ENCODE peak calls at places on chromosomes 3 and 15, in five cellular contexts. H, D, U, P and C are unnamed samples.

GRCh38 chr3:85737846-85738245 is 779.1 kb downstream of the CADM2 start:
- DNase-seq in H (no peak), D (no peak), U (no peak), P (no peak), C (no peak)

GRCh38 chr15:25327671-25328070 is 111.2 kb downstream of the UBE3A start:
- DNase-seq in U (no peak), D (no peak), H (no peak), P (no peak), C (no peak)

GRCh38 chr3:33392703-33393125 is 47.5 kb downstream of the UBP1 start:
- DNase-seq in P (peak; percentile 53), H (peak; percentile 97), D (peak; percentile 10), U (no peak), C (no peak)

GRCh38 chr3:45580142-45580541 is 14.4 kb upstream of the LIMD1 start:
- DNase-seq in H (no peak), P (no peak), U (no peak), D (no peak), C (no peak)

GRCh38 chr3:46344476-46344875 is 9.4 kb upstream of the CCR2 start:
- DNase-seq in D (no peak), U (no peak), H (no peak), P (no peak), C (no peak)

GRCh38 chr15:58908550-58909309 is 24.7 kb downstream of the SLTM start:
- DNase-seq in H (no peak), D (no peak), U (no peak), P (no peak), C (no peak)

GRCh38 chr15:91882858-91883586 is 29.5 kb downstream of the SLCO3A1 start:
- DNase-seq in D (no peak), P (no peak), U (no peak), H (no peak), C (no peak)

GRCh38 chr3:171295502-171296373 is 164.5 kb downstream of the TNIK start:
- DNase-seq in P (no peak), D (no peak), H (no peak), U (no peak), C (no peak)

GRCh38 chr15:33016405-33017024 is 178.0 kb downstream of the FMN1 start:
- DNase-seq in P (no peak), D (no peak), H (no peak), U (no peak), C (no peak)

GRCh38 chr3:133097214-133097613 is 59.0 kb downstream of the TMEM108 start:
- DNase-seq in H (no peak), U (no peak), D (no peak), P (no peak), C (no peak)

GRCh38 chr3:43759297-43759782 is 68.6 kb downstream of the ABHD5 start:
- DNase-seq in D (no peak), P (no peak), U (no peak), H (peak; percentile 88), C (no peak)

GRCh38 chr3:117016359-117016758 is 306.8 kb downstream of the TUSC7 start:
- DNase-seq in P (no peak), H (no peak), U (no peak), D (no peak), C (no peak)

GRCh38 chr3:89266074-89266473 is 158.7 kb downstream of the EPHA3 start:
- DNase-seq in P (no peak), H (no peak), U (no peak), D (no peak), C (no peak)

GRCh38 chr3:143166376-143166775 is 46.8 kb downstream of the CHST2 start:
- DNase-seq in U (no peak), P (no peak), D (no peak), H (no peak), C (no peak)

GRCh38 chr15:42010434-42010833 is 10.4 kb downstream of the PLA2G4E start:
- DNase-seq in U (no peak), P (peak; percentile 13), D (no peak), H (peak; percentile 12), C (no peak)

GRCh38 chr3:36965440-36965839 is 20.6 kb upstream of the TRANK1 start:
- DNase-seq in D (no peak), P (no peak), H (no peak), U (no peak), C (no peak)

GRCh38 chr3:159025733-159026132 is 223.9 kb downstream of the MFSD1 start:
- DNase-seq in D (no peak), P (no peak), H (no peak), U (no peak), C (no peak)

GRCh38 chr15:67508367-67508766 is 12.6 kb upstream of the C15orf61 start:
- DNase-seq in P (no peak), H (no peak), U (no peak), D (no peak), C (no peak)

GRCh38 chr3:89116486-89116885 is 9.1 kb downstream of the EPHA3 start:
- DNase-seq in D (no peak), P (no peak), U (no peak), H (no peak), C (no peak)

GRCh38 chr3:50364573-50365079 is 5.3 kb upstream of the TMEM115 start:
- DNase-seq in P (no peak), D (no peak), U (no peak), H (no peak), C (no peak)

GRCh38 chr3:140023616-140024530 is 88.9 kb downstream of the CLSTN2 start:
- DNase-seq in D (no peak), H (no peak), U (peak; percentile 72), P (no peak), C (no peak)

GRCh38 chr3:126321490-126321889 is 35.7 kb downstream of the KLF15 start:
- DNase-seq in H (no peak), D (no peak), P (no peak), U (no peak), C (no peak)